ENCODE peak calls at places on chromosomes 12 and 14, in six cellular contexts. One of them, this sample, is unnamed.
A peak's percentile ranks its signal among the peaks of the same experiment; 100 is the strongest.

GRCh38 chr12:70513441-70513840 is 123.8 kb downstream of the PTPRB start:
- DNase-seq in HCT116: no peak
- DNase-seq in uterus: no peak
- DNase-seq in body of pancreas: no peak
- DNase-seq in thyroid gland: no peak
- DNase-seq in testis: no peak
- DNase-seq in this sample: no peak

GRCh38 chr12:44804068-44804467 is 72.0 kb downstream of the NELL2 start:
- DNase-seq in HCT116: no peak
- DNase-seq in uterus: no peak
- DNase-seq in body of pancreas: no peak
- DNase-seq in thyroid gland: no peak
- DNase-seq in testis: no peak
- DNase-seq in this sample: no peak

GRCh38 chr12:106364261-106364660 is 6.7 kb downstream of the POLR3B start:
- DNase-seq in HCT116: no peak
- DNase-seq in uterus: no peak
- DNase-seq in body of pancreas: no peak
- DNase-seq in thyroid gland: no peak
- DNase-seq in testis: no peak
- DNase-seq in this sample: no peak

GRCh38 chr12:52434760-52435530 is 774 bp upstream of the KRT75 start:
- DNase-seq in HCT116: no peak
- DNase-seq in uterus: no peak
- DNase-seq in body of pancreas: no peak
- DNase-seq in thyroid gland: no peak
- DNase-seq in testis: no peak
- DNase-seq in this sample: no peak

GRCh38 chr12:32467959-32468863 is 68.9 kb downstream of the FGD4 start:
- DNase-seq in HCT116: no peak
- DNase-seq in uterus: no peak
- DNase-seq in body of pancreas: no peak
- DNase-seq in thyroid gland: peak; percentile 26
- DNase-seq in testis: no peak
- DNase-seq in this sample: no peak

GRCh38 chr12:100955139-100955538 is 160.6 kb downstream of the ANO4 start:
- DNase-seq in HCT116: no peak
- DNase-seq in uterus: no peak
- DNase-seq in body of pancreas: no peak
- DNase-seq in thyroid gland: no peak
- DNase-seq in testis: no peak
- DNase-seq in this sample: no peak

GRCh38 chr14:100582496-100583165 is 4.6 kb downstream of the BEGAIN start:
- DNase-seq in HCT116: no peak
- DNase-seq in uterus: no peak
- DNase-seq in body of pancreas: no peak
- DNase-seq in thyroid gland: no peak
- DNase-seq in testis: no peak
- DNase-seq in this sample: no peak

GRCh38 chr12:25982416-25982815 is 23.9 kb downstream of the RASSF8 start:
- DNase-seq in HCT116: no peak
- DNase-seq in uterus: no peak
- DNase-seq in body of pancreas: no peak
- DNase-seq in thyroid gland: no peak
- DNase-seq in testis: no peak
- DNase-seq in this sample: no peak

GRCh38 chr12:120115692-120116442 is 686 bp downstream of the RAB35 start:
- DNase-seq in HCT116: peak; percentile 41
- DNase-seq in uterus: no peak
- DNase-seq in body of pancreas: peak; percentile 54
- DNase-seq in thyroid gland: peak; percentile 21
- DNase-seq in testis: peak; percentile 38
- DNase-seq in this sample: no peak

GRCh38 chr14:32578181-32578580 is 249.1 kb downstream of the AKAP6 start:
- DNase-seq in HCT116: no peak
- DNase-seq in uterus: no peak
- DNase-seq in body of pancreas: no peak
- DNase-seq in thyroid gland: no peak
- DNase-seq in testis: no peak
- DNase-seq in this sample: no peak

GRCh38 chr12:82647853-82648252 is 38.9 kb upstream of the TMTC2 start:
- DNase-seq in HCT116: no peak
- DNase-seq in uterus: no peak
- DNase-seq in body of pancreas: no peak
- DNase-seq in thyroid gland: no peak
- DNase-seq in testis: no peak
- DNase-seq in this sample: no peak

GRCh38 chr14:93332032-93332852 is 594 bp downstream of the BTBD7 start:
- DNase-seq in HCT116: no peak
- DNase-seq in uterus: peak; percentile 47
- DNase-seq in body of pancreas: peak; percentile 72
- DNase-seq in thyroid gland: peak; percentile 78
- DNase-seq in testis: peak; percentile 48
- DNase-seq in this sample: no peak

GRCh38 chr12:101935769-101936741 is 58.7 kb downstream of the DRAM1 start:
- DNase-seq in HCT116: no peak
- DNase-seq in uterus: peak; percentile 73
- DNase-seq in body of pancreas: peak; percentile 49
- DNase-seq in thyroid gland: peak; percentile 24
- DNase-seq in testis: peak; percentile 67
- DNase-seq in this sample: no peak

DNA sequence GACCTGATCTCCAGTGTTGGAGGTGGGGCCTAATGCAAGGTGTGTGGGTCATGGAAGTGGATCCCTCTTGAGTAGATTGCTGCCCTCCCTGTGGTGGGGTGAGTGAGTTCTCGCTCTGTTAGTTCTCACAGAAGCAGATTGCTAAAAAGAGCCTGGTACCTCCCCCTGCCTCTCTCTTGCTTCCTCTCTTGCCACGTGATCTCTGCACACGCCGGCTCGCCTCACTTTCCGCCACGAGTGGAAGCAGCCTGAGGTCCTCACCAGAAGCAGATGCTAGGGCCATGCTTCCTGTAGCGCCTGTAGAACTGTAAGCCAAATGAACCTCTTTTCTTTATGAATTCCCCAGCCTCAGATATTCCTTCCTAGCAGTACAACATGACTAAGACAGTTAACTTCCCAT is 76.1 kb downstream of the ETV6 start:
- DNase-seq in HCT116: no peak
- DNase-seq in uterus: no peak
- DNase-seq in body of pancreas: no peak
- DNase-seq in thyroid gland: no peak
- DNase-seq in testis: no peak
- DNase-seq in this sample: no peak
- H3K4me1 ChIP-seq in HCT116: peaks cover 23% of the 10 kb centered on the region
- H3K4me1 ChIP-seq in uterus: no peaks in the 10 kb centered on the region
- H3K4me1 ChIP-seq in body of pancreas: peaks cover 89% of the 10 kb centered on the region
- H3K4me1 ChIP-seq in thyroid gland: peaks cover 47% of the 10 kb centered on the region
- H3K4me1 ChIP-seq in testis: peaks cover 14% of the 10 kb centered on the region
- H3K4me1 ChIP-seq in this sample: peaks cover 23% of the 10 kb centered on the region

DNA sequence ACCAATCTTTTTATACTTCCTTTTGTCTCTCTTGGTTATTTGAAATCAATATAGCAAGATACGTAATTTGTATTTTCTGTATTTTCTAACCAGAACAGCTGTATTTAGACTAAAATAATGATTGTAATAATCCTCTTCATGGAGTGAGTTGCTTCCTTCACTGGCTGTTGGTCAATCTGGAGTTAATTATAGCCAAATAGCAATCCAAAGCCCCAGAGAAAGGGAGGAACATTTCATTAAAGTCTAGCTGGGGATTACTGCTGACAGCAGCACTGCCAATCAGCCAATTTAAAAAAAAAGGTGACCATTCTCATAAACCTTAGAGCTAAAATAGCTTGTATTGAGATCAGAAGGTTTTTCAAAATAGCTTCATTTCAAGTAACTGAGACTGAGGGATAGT is 118.0 kb downstream of the TRHDE start:
- DNase-seq in HCT116: no peak
- DNase-seq in uterus: no peak
- DNase-seq in body of pancreas: no peak
- DNase-seq in thyroid gland: no peak
- DNase-seq in testis: no peak
- DNase-seq in this sample: no peak
- TF ChIP-seq POLR2A in HCT116: no peak
- TF ChIP-seq POLR2A in uterus: no peak
- TF ChIP-seq POLR2A in body of pancreas: no peak
- TF ChIP-seq POLR2A in thyroid gland: no peak
- TF ChIP-seq POLR2A in testis: no peak
- TF ChIP-seq POLR2A in this sample: no peak

GRCh38 chr14:95705518-95705917 is 8.4 kb downstream of the TCL1A start:
- DNase-seq in HCT116: no peak
- DNase-seq in uterus: no peak
- DNase-seq in body of pancreas: no peak
- DNase-seq in thyroid gland: no peak
- DNase-seq in testis: no peak
- DNase-seq in this sample: no peak

GRCh38 chr14:95700221-95700976 is 13.5 kb downstream of the TCL1A start:
- DNase-seq in HCT116: no peak
- DNase-seq in uterus: no peak
- DNase-seq in body of pancreas: no peak
- DNase-seq in thyroid gland: no peak
- DNase-seq in testis: no peak
- DNase-seq in this sample: no peak

GRCh38 chr14:95701846-95702221 is 12.1 kb downstream of the TCL1A start:
- DNase-seq in HCT116: no peak
- DNase-seq in uterus: peak; percentile 27
- DNase-seq in body of pancreas: no peak
- DNase-seq in thyroid gland: no peak
- DNase-seq in testis: peak; percentile 45
- DNase-seq in this sample: no peak

GRCh38 chr14:95703805-95704204 is 10.1 kb downstream of the TCL1A start:
- DNase-seq in HCT116: no peak
- DNase-seq in uterus: no peak
- DNase-seq in body of pancreas: no peak
- DNase-seq in thyroid gland: no peak
- DNase-seq in testis: no peak
- DNase-seq in this sample: no peak

GRCh38 chr14:95703341-95703740 is 10.6 kb downstream of the TCL1A start:
- DNase-seq in HCT116: no peak
- DNase-seq in uterus: no peak
- DNase-seq in body of pancreas: no peak
- DNase-seq in thyroid gland: no peak
- DNase-seq in testis: no peak
- DNase-seq in this sample: no peak
- H3K27me3 ChIP-seq in HCT116: peaks cover 56% of the 10 kb centered on the region
- H3K27me3 ChIP-seq in uterus: no peaks in the 10 kb centered on the region
- H3K27me3 ChIP-seq in body of pancreas: no peaks in the 10 kb centered on the region
- H3K27me3 ChIP-seq in thyroid gland: no peaks in the 10 kb centered on the region
- H3K27me3 ChIP-seq in testis: no peaks in the 10 kb centered on the region
- H3K27me3 ChIP-seq in this sample: no peaks in the 10 kb centered on the region

DNA sequence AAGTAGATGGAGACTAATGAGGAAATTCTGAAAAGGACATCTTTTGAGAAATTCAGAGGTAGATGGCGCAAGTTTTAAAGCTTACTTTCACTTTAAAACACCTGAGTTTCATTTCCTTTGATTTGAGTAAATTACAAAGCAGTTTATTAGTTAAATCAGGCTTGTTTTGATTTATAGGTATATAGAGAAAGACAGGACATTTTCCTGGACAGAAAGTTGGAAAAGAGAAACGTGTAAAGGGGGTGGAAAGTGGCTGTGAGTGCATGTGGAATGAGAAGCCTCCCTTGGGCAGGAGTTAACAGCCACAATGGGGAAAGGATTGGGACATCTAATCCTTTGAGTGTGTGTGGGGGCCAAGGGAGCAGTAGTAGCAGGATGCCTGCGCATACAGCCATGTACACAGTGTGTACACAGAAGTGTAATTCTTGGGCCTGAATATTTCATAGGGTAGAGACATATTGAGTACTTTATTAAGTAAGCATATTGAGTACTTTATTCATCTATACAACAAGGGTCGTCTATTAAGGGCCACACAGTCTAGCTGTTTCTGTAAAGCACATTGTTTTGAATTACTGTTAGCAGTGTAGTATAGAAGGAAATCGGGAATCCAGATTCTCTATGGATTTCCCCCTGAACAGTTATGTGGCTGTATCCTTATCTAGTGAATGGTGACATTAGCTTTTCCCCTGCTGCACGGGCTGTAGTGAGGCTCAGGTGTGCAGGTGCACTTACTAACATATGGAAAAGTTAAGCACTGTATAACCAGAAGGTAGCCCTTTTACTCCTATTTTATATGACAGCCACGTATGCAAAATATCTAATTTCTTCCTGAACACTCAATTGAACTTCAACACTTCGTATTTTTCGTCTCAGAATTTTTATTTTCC is 19.1 kb downstream of the MARK3 start:
- DNase-seq in HCT116: no peak
- DNase-seq in uterus: no peak
- DNase-seq in body of pancreas: no peak
- DNase-seq in thyroid gland: no peak
- DNase-seq in testis: no peak
- DNase-seq in this sample: no peak
- H3K4me1 ChIP-seq in HCT116: peaks cover 7% of the 10 kb centered on the region
- H3K4me1 ChIP-seq in uterus: peaks cover 27% of the 10 kb centered on the region
- H3K4me1 ChIP-seq in body of pancreas: peaks cover 94% of the 10 kb centered on the region
- H3K4me1 ChIP-seq in thyroid gland: peaks cover 39% of the 10 kb centered on the region
- H3K4me1 ChIP-seq in testis: peaks cover 75% of the 10 kb centered on the region
- H3K4me1 ChIP-seq in this sample: peaks cover 68% of the 10 kb centered on the region

GRCh38 chr12:89872922-89873630 is 164.4 kb upstream of the ATP2B1 start:
- DNase-seq in HCT116: no peak
- DNase-seq in uterus: no peak
- DNase-seq in body of pancreas: no peak
- DNase-seq in thyroid gland: no peak
- DNase-seq in testis: no peak
- DNase-seq in this sample: no peak
- TF ChIP-seq POLR2A in HCT116: no peak
- TF ChIP-seq POLR2A in uterus: no peak
- TF ChIP-seq POLR2A in body of pancreas: no peak
- TF ChIP-seq POLR2A in thyroid gland: no peak
- TF ChIP-seq POLR2A in testis: no peak
- TF ChIP-seq POLR2A in this sample: no peak